ENCODE peak calls at places on chromosomes 11 and 22, in five cellular contexts. X is spleen, Z is MCF 10A, T is Caco-2, J is lower leg skin. E is an unnamed sample.

GRCh38 chr11:121265586-121265985 is 27.0 kb upstream of the SC5D start:
- DNase-seq in X (no peak), Z (no peak), T (no peak), J (no peak), E (no peak)

GRCh38 chr11:61027141-61027840 is 55.8 kb downstream of the CD6 start:
- DNase-seq in X (no peak), Z (no peak), T (no peak), J (no peak), E (no peak)

GRCh38 chr11:1832181-1832988 is 2.4 kb upstream of the SYT8 start:
- DNase-seq in X (peak; percentile 92), Z (no peak), T (peak; percentile 70), J (no peak), E (no peak)

GRCh38 chr11:88484873-88485621 is 147.5 kb upstream of the CTSC start:
- DNase-seq in X (peak; percentile 74), Z (peak; percentile 63), T (peak; percentile 70), J (no peak), E (no peak)

GRCh38 chr11:109132539-109132938 is 289.5 kb upstream of the C11orf87 start:
- DNase-seq in X (no peak), Z (no peak), T (no peak), J (no peak), E (no peak)

GRCh38 chr11:70751142-70751734 is 352.9 kb downstream of the CTTN start:
- DNase-seq in X (no peak), Z (peak; percentile 1), T (no peak), J (no peak), E (no peak)

GRCh38 chr11:73331138-73331916 is 23.3 kb downstream of the ARHGEF17 start:
- DNase-seq in X (no peak), Z (no peak), T (peak; percentile 97), J (no peak), E (no peak)

GRCh38 chr11:32527191-32527590 is 56.4 kb upstream of the EIF3M start:
- DNase-seq in X (no peak), Z (no peak), T (no peak), J (no peak), E (no peak)

GRCh38 chr22:28963362-28963761 is 80.0 kb downstream of the ZNRF3 start:
- DNase-seq in X (no peak), Z (no peak), T (no peak), J (no peak), E (no peak)

GRCh38 chr11:64358907-64359711 is at the start of gene RPS6KA4:
- DNase-seq in X (peak; percentile 92), Z (peak; percentile 58), T (peak; percentile 82), J (no peak), E (no peak)

GRCh38 chr22:26707581-26707980 is 50.2 kb downstream of the MIAT start:
- DNase-seq in X (no peak), Z (no peak), T (no peak), J (no peak), E (no peak)

GRCh38 chr11:13208921-13209320 is 68.7 kb upstream of the BMAL1 start:
- DNase-seq in X (no peak), Z (no peak), T (no peak), J (no peak), E (no peak)

GRCh38 chr11:134024420-134025085 is 44.3 kb upstream of the JAM3 start:
- DNase-seq in X (no peak), Z (peak; percentile 89), T (no peak), J (no peak), E (no peak)

GRCh38 chr11:44785856-44786606 is 59.3 kb downstream of the TSPAN18 start:
- DNase-seq in X (peak; percentile 51), Z (no peak), T (peak; percentile 31), J (no peak), E (no peak)
- TF ChIP-seq CTCF in X (no peak), Z (no peak), T (peak; percentile 51), J (no peak), E (no peak)

GRCh38 chr11:29022676-29023075 is 914.5 kb downstream of the METTL15 start:
- DNase-seq in X (no peak), Z (no peak), T (no peak), J (no peak), E (no peak)

GRCh38 chr11:29024386-29024785 is 916.2 kb downstream of the METTL15 start:
- DNase-seq in X (no peak), Z (no peak), T (no peak), J (no peak), E (no peak)

GRCh38 chr11:29019960-29020683 is 911.9 kb downstream of the METTL15 start:
- DNase-seq in X (no peak), Z (peak; percentile 52), T (peak; percentile 20), J (no peak), E (no peak)

GRCh38 chr11:29017941-29018340 is 909.8 kb downstream of the METTL15 start:
- DNase-seq in X (no peak), Z (no peak), T (no peak), J (no peak), E (no peak)

DNA sequence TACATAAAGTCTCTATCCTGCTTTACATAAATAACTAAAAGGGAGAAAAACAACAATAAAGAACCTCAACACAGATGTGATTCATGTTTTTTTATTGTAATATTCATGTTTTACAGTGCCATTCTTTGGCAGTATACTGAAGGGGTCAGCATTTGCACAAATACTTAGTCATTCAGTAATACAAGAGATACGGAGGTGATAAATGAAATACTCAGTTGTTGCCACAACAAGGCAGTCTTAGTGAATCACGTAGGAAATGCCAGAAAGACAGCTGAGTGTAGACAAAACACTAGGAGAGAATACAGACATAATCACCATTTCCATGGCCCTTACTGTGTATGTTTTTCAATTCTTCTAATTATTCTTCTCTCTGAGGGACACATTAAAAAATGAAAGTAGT is 910.4 kb downstream of the METTL15 start:
- DNase-seq in X (no peak), Z (peak; percentile 76), T (no peak), J (no peak), E (no peak)
- TF ChIP-seq CTCF in X (no peak), Z (no peak), T (no peak), J (no peak), E (no peak)

GRCh38 chr22:39677967-39678366 is 107.4 kb downstream of the CACNA1I start:
- DNase-seq in X (no peak), Z (no peak), T (no peak), J (no peak), E (no peak)

GRCh38 chr22:39679652-39680051 is 109.1 kb downstream of the CACNA1I start:
- DNase-seq in X (no peak), Z (no peak), T (no peak), J (no peak), E (no peak)

GRCh38 chr22:39674536-39674935 is 104.0 kb downstream of the CACNA1I start:
- DNase-seq in X (no peak), Z (no peak), T (no peak), J (no peak), E (no peak)

GRCh38 chr22:39678862-39679490 is 108.4 kb downstream of the CACNA1I start:
- DNase-seq in X (no peak), Z (no peak), T (no peak), J (no peak), E (no peak)

DNA sequence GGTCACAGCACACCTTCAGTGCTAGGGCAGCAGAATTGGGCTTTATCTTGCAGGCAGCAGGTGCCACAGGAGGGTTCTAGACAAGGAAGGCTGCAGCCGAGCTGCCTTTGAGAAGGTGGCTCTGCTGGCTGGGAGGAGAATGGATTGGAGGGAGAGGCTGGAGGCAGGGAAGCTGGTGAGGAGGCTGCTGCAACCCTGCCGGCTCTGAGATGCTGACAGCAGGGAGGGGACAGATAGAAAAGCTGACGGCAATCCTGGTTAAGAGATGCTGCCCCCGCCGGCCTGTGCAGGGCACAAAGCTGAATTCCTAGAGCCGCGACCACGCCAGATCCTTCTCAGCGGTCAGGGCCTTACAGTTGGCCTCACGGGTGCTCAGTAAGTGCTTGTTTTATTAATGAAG is 105.4 kb downstream of the CACNA1I start:
- DNase-seq in X (no peak), Z (no peak), T (no peak), J (no peak), E (no peak)
- TF ChIP-seq CTCF in X (no peak), Z (no peak), T (no peak), J (no peak), E (no peak)

GRCh38 chr11:103682318-103683184 is 353.9 kb upstream of the DDI1 start:
- DNase-seq in X (no peak), Z (peak; percentile 79), T (peak; percentile 82), J (peak; percentile 87), E (no peak)
- TF ChIP-seq CTCF in X (peak; percentile 76), Z (peak; percentile 80), T (peak; percentile 90), J (no peak), E (peak; percentile 13)

GRCh38 chr11:18521123-18521522 is 5.6 kb downstream of the TSG101 start:
- DNase-seq in X (no peak), Z (no peak), T (no peak), J (no peak), E (no peak)

GRCh38 chr11:18526130-18526520 is 617 bp downstream of the TSG101 start:
- DNase-seq in X (no peak), Z (no peak), T (no peak), J (no peak), E (no peak)

GRCh38 chr11:18523079-18523478 is 3.7 kb downstream of the TSG101 start:
- DNase-seq in X (no peak), Z (peak; percentile 3), T (no peak), J (no peak), E (no peak)

GRCh38 chr11:18524248-18524647 is 2.5 kb downstream of the TSG101 start:
- DNase-seq in X (no peak), Z (no peak), T (no peak), J (no peak), E (no peak)

DNA sequence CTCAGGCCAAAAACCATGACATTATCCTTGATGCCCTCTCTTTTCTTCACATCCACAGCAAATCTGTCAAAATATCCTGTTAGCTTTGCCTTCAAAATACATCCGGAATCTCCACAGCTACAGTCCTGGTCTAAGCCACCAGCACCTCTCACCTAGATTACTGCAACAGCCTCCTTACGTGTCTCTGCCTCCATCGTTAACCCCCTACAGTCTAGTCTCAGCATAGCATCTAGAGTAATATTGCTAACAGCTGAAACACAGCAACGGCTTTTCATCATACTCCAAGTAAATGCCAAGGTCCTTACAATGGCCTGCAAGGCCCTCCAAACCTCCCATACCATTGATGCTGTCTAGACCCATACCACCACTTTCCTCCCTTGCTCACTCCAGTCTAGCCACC is 4.4 kb downstream of the TSG101 start:
- DNase-seq in X (no peak), Z (no peak), T (peak; percentile 24), J (no peak), E (no peak)
- TF ChIP-seq CTCF in X (no peak), Z (no peak), T (no peak), J (no peak), E (no peak)

GRCh38 chr11:396511-396947 is 2.5 kb downstream of the PKP3 start:
- DNase-seq in X (peak; percentile 81), Z (no peak), T (no peak), J (no peak), E (no peak)
- TF ChIP-seq CTCF in X (peak; percentile 12), Z (no peak), T (peak; percentile 24), J (no peak), E (no peak)

DNA sequence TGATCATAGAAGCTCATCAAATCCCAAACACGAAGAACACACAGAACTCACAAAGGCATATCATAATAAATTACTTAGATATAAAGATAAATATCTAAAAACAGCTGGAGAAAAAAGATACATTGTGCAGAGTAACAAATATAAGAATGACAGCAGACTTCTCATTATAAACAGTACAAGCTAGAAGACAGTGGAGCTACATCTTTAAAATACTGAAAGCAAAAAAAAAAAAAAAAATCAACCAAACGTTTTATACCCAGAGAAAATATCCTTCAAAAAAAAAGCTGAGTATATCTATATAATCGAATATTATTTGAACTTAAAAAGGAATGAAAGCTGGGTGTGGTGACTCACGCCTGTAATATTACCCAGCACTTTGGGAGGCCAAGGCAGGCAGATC is 90.0 kb downstream of the SBF2 start:
- DNase-seq in X (no peak), Z (no peak), T (no peak), J (no peak), E (no peak)
- TF ChIP-seq CTCF in X (no peak), Z (no peak), T (no peak), J (no peak), E (no peak)

GRCh38 chr11:113730887-113731726 is 25.0 kb upstream of the TMPRSS5 start:
- DNase-seq in X (no peak), Z (peak; percentile 53), T (peak; percentile 86), J (no peak), E (no peak)
- TF ChIP-seq CTCF in X (no peak), Z (peak; percentile 67), T (peak; percentile 89), J (no peak), E (no peak)